ENCODE peak calls at places on chromosomes 12 and 14, in six cellular contexts. N is hypothalamus; E is EL; P is T-cell; D is fibroblast of lung; T is activated naive CD8-positive, alpha-beta T cell treated with anti-CD3 and anti-CD28 coated beads for 36 hours. K is an unnamed sample.

GRCh38 chr14:98915625-98916024 is 356.4 kb downstream of the BCL11B start:
- DNase-seq in N (no peak), E (no peak), P (no peak), D (no peak), T (no peak), K (no peak)

GRCh38 chr14:105884808-105885281 is 358.5 kb downstream of the TMEM121 start:
- DNase-seq in N (no peak), E (no peak), P (no peak), D (no peak), T (no peak), K (no peak)

GRCh38 chr12:54397157-54397556 is 12.6 kb upstream of the ZNF385A start:
- DNase-seq in N (no peak), E (no peak), P (no peak), D (no peak), T (no peak), K (no peak)

GRCh38 chr12:63989301-63989845 is 144.9 kb downstream of the SRGAP1 start:
- DNase-seq in N (no peak), E (no peak), P (no peak), D (peak; percentile 87), T (no peak), K (no peak)

GRCh38 chr12:102992720-102993119 is 35.2 kb downstream of the ASCL1 start:
- DNase-seq in N (no peak), E (no peak), P (no peak), D (no peak), T (no peak), K (no peak)

GRCh38 chr12:67855103-67855502 is 134.1 kb upstream of the IFNG-AS1 start:
- DNase-seq in N (no peak), E (no peak), P (no peak), D (peak; percentile 47), T (no peak), K (no peak)

GRCh38 chr12:58202933-58203713 is 261.8 kb downstream of the ATP23 start:
- DNase-seq in N (no peak), E (no peak), P (no peak), D (no peak), T (no peak), K (no peak)

GRCh38 chr14:94163806-94164205 is 10.3 kb upstream of the PPP4R4 start:
- DNase-seq in N (no peak), E (no peak), P (no peak), D (no peak), T (no peak), K (no peak)

GRCh38 chr12:77761286-77761685 is 69.4 kb upstream of the NAV3 start:
- DNase-seq in N (no peak), E (no peak), P (no peak), D (no peak), T (no peak), K (no peak)

GRCh38 chr12:51192284-51192671 is 19.3 kb upstream of the TFCP2 start:
- DNase-seq in N (no peak), E (no peak), P (no peak), D (no peak), T (no peak), K (no peak)

GRCh38 chr12:62210422-62210821 is 49.8 kb upstream of the USP15 start:
- DNase-seq in N (no peak), E (peak; percentile 26), P (peak; percentile 29), D (peak; percentile 27), T (peak; percentile 15), K (peak; percentile 12)

GRCh38 chr12:1474567-1475153 is 119.7 kb downstream of the FBXL14 start:
- DNase-seq in N (no peak), E (peak; percentile 94), P (no peak), D (peak; percentile 95), T (no peak), K (no peak)

GRCh38 chr14:22761734-22762133 is 4.8 kb upstream of the OXA1L start:
- DNase-seq in N (no peak), E (no peak), P (no peak), D (no peak), T (no peak), K (no peak)

GRCh38 chr12:75964150-75964549 is 67.4 kb downstream of the PHLDA1 start:
- DNase-seq in N (no peak), E (no peak), P (no peak), D (no peak), T (no peak), K (no peak)